ENCODE peak calls at places on chromosomes 2 and 18, in six cellular contexts. T is GM10248; S is right cardiac atrium; G is T-helper 9 cell; V is hepatocyte; O is activated naive CD4-positive, alpha-beta T cell. Y is an unnamed sample.

GRCh38 chr2:137493261-137493660 is 471.0 kb upstream of the HNMT start:
- DNase-seq in T (no peak), G (no peak), S (no peak), V (no peak), O (no peak), Y (no peak)

GRCh38 chr2:70828914-70829824 is 6.4 kb downstream of the CD207 start:
- DNase-seq in S (peak), O (no peak), G (no peak), T (no peak), V (no peak), Y (peak)

GRCh38 chr2:64837925-64838641 is 151.1 kb upstream of the SLC1A4 start:
- DNase-seq in S (peak), T (no peak), G (no peak), V (no peak), O (no peak), Y (no peak)

GRCh38 chr2:232658217-232658785 is 24.9 kb downstream of the EFHD1 start:
- DNase-seq in T (no peak), G (no peak), S (no peak), V (no peak), O (no peak), Y (no peak)

GRCh38 chr2:237250599-237250998 is 163.4 kb downstream of the COL6A3 start:
- DNase-seq in T (no peak), O (no peak), V (no peak), S (no peak), G (no peak), Y (no peak)

GRCh38 chr18:74514860-74515495 is 18.8 kb downstream of the CNDP2 start:
- DNase-seq in O (no peak), T (no peak), G (no peak), V (no peak), S (peak), Y (no peak)

GRCh38 chr2:233551491-233551890 is 15.1 kb downstream of the USP40 start:
- DNase-seq in G (no peak), T (no peak), O (no peak), V (no peak), S (no peak), Y (no peak)

GRCh38 chr2:132620115-132620514 is 49.9 kb downstream of the LYPD1 start:
- DNase-seq in T (no peak), O (no peak), S (no peak), V (no peak), G (no peak), Y (no peak)

GRCh38 chr18:42264467-42264866 is 309.4 kb downstream of the PIK3C3 start:
- DNase-seq in T (no peak), V (no peak), O (no peak), S (no peak), G (no peak), Y (no peak)

GRCh38 chr2:193584522-193584938 is 1389.8 kb upstream of the TMEFF2 start:
- DNase-seq in O (no peak), S (no peak), V (peak), T (peak), G (no peak), Y (no peak)

GRCh38 chr2:44250376-44250775 is 24.9 kb upstream of the SLC3A1 start:
- DNase-seq in O (no peak), S (no peak), V (no peak), T (peak), G (no peak), Y (no peak)

GRCh38 chr2:227848146-227848545 is 23.3 kb upstream of the DAW1 start:
- DNase-seq in G (no peak), S (no peak), V (no peak), O (no peak), T (no peak), Y (no peak)

GRCh38 chr18:27377251-27377650 is 192.1 kb upstream of the CHST9 start:
- DNase-seq in T (no peak), S (no peak), G (no peak), V (no peak), O (no peak), Y (no peak)

GRCh38 chr2:74530239-74531161 is 767 bp downstream of the HTRA2 start:
- DNase-seq in V (peak), G (peak), T (peak), S (peak), O (peak), Y (no peak)

GRCh38 chr2:207473203-207473865 is 56.4 kb upstream of the CREB1 start:
- DNase-seq in V (peak), T (peak), O (peak), S (peak), G (no peak), Y (peak)

GRCh38 chr18:79510731-79511141 is 115.0 kb downstream of the NFATC1 start:
- DNase-seq in O (no peak), S (peak), T (no peak), G (no peak), V (no peak), Y (no peak)

GRCh38 chr2:85861180-85861579 is 27.6 kb downstream of the ST3GAL5 start:
- DNase-seq in G (no peak), O (no peak), T (no peak), V (no peak), S (no peak), Y (no peak)

GRCh38 chr2:32798841-32799240 is 147.9 kb upstream of the LTBP1 start:
- DNase-seq in S (no peak), V (no peak), G (no peak), T (no peak), O (no peak), Y (no peak)

GRCh38 chr2:190205643-190206042 is 114.0 kb downstream of the HIBCH start:
- DNase-seq in S (no peak), G (no peak), O (no peak), T (no peak), V (no peak), Y (no peak)

GRCh38 chr2:63696496-63696895 is 107.7 kb downstream of the MDH1 start:
- DNase-seq in G (no peak), T (no peak), O (no peak), S (no peak), V (no peak), Y (no peak)

GRCh38 chr18:77052656-77053309 is 79.8 kb downstream of the MBP start:
- DNase-seq in V (no peak), S (peak), G (no peak), T (no peak), O (no peak), Y (no peak)

GRCh38 chr2:233025706-233026105 is 6.8 kb upstream of the NEU2 start:
- DNase-seq in V (no peak), T (no peak), S (no peak), O (no peak), G (no peak), Y (no peak)

GRCh38 chr2:60213865-60214657 is 339.4 kb downstream of the BCL11A start:
- DNase-seq in G (no peak), S (no peak), V (peak), T (no peak), O (no peak), Y (no peak)

GRCh38 chr18:70022636-70023035 is 75.0 kb upstream of the CD226 start:
- DNase-seq in T (no peak), G (no peak), S (no peak), V (no peak), O (no peak), Y (no peak)

GRCh38 chr2:6958616-6959235 is 41.5 kb downstream of the RNF144A start:
- DNase-seq in T (no peak), G (no peak), O (no peak), V (no peak), S (no peak), Y (no peak)

Y was measured in BJ.